ENCODE peak calls at places on chromosomes 13 and 19, in six cellular contexts. E is AG04450; W is fibroblast of lung; A is CD8-positive, alpha-beta T cell; M is thoracic aorta; I is HL-60. S is an unnamed sample.

GRCh38 chr19:58305065-58305931 is at the start of gene ERVK3-1:
- DNase-seq in E (peak), W (peak), A (peak), M (peak), I (peak), S (peak)

GRCh38 chr19:41501854-41502253 is 58.9 kb downstream of the ERICH4 start:
- DNase-seq in E (no peak), W (no peak), A (no peak), M (no peak), I (no peak), S (no peak)

GRCh38 chr13:73772449-73773186 is 361.6 kb downstream of the KLF12 start:
- DNase-seq in E (no peak), W (no peak), A (no peak), M (no peak), I (no peak), S (no peak)

GRCh38 chr19:18800636-18801035 is 9.5 kb upstream of the COMP start:
- DNase-seq in E (no peak), W (no peak), A (no peak), M (no peak), I (no peak), S (no peak)

GRCh38 chr19:16627194-16627927 is 643 bp downstream of the MED26 start:
- DNase-seq in E (no peak), W (no peak), A (no peak), M (no peak), I (no peak), S (peak)

GRCh38 chr13:35699805-35700204 is 223.3 kb upstream of the MAB21L1 start:
- DNase-seq in E (no peak), W (peak), A (no peak), M (no peak), I (no peak), S (no peak)

GRCh38 chr13:46181799-46182490 is at the start of gene LCP1:
- DNase-seq in E (no peak), W (no peak), A (peak), M (no peak), I (peak), S (no peak)

GRCh38 chr19:4987692-4988370 is 18.9 kb downstream of the KDM4B start:
- DNase-seq in E (no peak), W (peak), A (no peak), M (no peak), I (no peak), S (no peak)

GRCh38 chr19:48798937-48799336 is 11.9 kb downstream of the BCAT2 start:
- DNase-seq in E (no peak), W (peak), A (no peak), M (no peak), I (no peak), S (no peak)

GRCh38 chr19:43765109-43765876 is 10.5 kb upstream of the SMG9 start:
- DNase-seq in E (peak), W (peak), A (peak), M (peak), I (peak), S (no peak)

GRCh38 chr19:30024091-30024490 is 82.1 kb downstream of the URI1 start:
- DNase-seq in E (no peak), W (no peak), A (no peak), M (no peak), I (no peak), S (no peak)
- TF ChIP-seq CTCF in E (no peak), W (no peak), A (no peak), M (no peak), I (no peak), S (no peak)

GRCh38 chr19:10332158-10332964 is 968 bp downstream of the RAVER1 start:
- DNase-seq in E (no peak), W (no peak), A (no peak), M (no peak), I (no peak), S (peak)
- TF ChIP-seq CTCF in E (peak), W (no peak), A (no peak), M (no peak), I (no peak), S (no peak)

GRCh38 chr13:75760182-75760981 is 124.3 kb downstream of the LMO7 start:
- DNase-seq in E (no peak), W (peak), A (no peak), M (no peak), I (no peak), S (no peak)
- TF ChIP-seq CTCF in E (peak), W (no peak), A (peak), M (no peak), I (no peak), S (no peak)

GRCh38 chr13:39051157-39051556 is 12.9 kb downstream of the NHLRC3 start:
- DNase-seq in E (no peak), W (peak), A (no peak), M (no peak), I (no peak), S (no peak)
- TF ChIP-seq CTCF in E (peak), W (peak), A (no peak), M (peak), I (peak), S (peak)

GRCh38 chr13:111399776-111400505 is 79.5 kb downstream of the TEX29 start:
- DNase-seq in E (no peak), W (no peak), A (no peak), M (no peak), I (no peak), S (no peak)

GRCh38 chr13:111397202-111397880 is 76.9 kb downstream of the TEX29 start:
- DNase-seq in E (no peak), W (no peak), A (no peak), M (no peak), I (no peak), S (no peak)

GRCh38 chr13:111398196-111398595 is 77.8 kb downstream of the TEX29 start:
- DNase-seq in E (no peak), W (no peak), A (no peak), M (no peak), I (no peak), S (no peak)

GRCh38 chr13:111399334-111399733 is 78.9 kb downstream of the TEX29 start:
- DNase-seq in E (no peak), W (no peak), A (no peak), M (no peak), I (no peak), S (no peak)

GRCh38 chr13:111398715-111399299 is 78.4 kb downstream of the TEX29 start:
- DNase-seq in E (no peak), W (no peak), A (no peak), M (no peak), I (no peak), S (no peak)
- TF ChIP-seq CTCF in E (no peak), W (no peak), A (no peak), M (no peak), I (no peak), S (no peak)

DNA sequence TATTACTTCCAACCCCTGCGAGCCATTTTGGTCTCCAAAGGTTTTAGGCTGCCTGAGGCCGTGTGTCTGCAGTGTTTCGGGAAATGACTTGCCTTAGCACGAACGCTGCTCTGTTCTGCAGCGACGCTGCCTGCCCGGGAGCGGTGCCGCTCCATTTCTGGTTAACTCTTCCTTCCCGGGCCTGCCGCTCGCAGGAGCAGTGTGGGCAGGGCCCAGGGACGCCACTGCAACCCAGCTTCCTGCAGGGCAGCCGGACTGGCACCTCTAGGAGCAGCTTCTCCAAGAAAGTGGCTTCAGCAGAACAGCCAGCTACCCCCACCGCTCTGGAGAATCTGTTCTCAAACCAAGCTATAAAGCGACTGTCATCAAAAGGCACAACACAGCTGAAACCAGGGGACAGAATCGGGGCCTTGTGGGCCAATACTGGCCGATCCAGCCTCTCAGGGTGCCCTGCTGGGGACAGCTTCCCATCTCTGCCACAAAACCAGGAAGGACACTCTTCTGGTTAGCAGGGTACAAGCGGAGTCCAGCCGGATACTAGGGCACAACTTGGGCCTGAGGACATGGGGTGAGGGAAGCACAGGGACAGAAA is 72.2 kb downstream of the KCTD15 start:
- DNase-seq in E (no peak), W (peak), A (no peak), M (no peak), I (no peak), S (peak)
- TF ChIP-seq CTCF in E (no peak), W (peak), A (no peak), M (no peak), I (no peak), S (no peak)

DNA sequence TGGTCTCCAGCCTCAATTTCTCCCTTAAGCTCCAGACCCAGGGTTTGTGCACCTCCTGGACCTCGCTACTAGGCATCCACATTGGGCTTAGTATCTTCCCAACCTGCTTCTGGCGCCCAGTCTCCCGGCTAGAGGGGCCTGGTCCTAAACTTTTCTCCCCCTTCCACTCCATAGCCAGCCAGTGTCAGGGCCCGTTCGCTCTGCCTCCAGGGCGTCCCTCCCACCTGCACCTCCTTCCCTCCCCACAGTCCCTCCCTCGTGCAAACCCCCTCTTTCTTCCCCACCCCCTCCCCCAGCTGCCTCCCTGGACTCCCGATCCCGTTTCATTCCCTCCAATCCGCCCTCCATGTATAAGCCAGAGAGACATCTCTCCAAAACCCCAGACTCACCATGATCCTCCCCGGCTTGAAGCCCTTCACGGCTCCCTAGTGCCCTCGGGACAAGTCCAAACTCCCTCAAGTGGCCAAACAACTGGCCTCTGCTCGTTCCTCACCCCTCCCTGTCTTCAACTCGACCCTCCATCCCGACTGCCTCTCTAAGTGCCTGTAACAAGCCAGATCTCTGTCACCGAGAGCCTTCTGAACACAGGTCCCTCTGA is 1.0 kb upstream of the SAMD4B start:
- DNase-seq in E (no peak), W (peak), A (no peak), M (no peak), I (peak), S (peak)
- TF ChIP-seq CTCF in E (no peak), W (peak), A (no peak), M (no peak), I (no peak), S (no peak)

GRCh38 chr19:51327066-51327985 is 14.6 kb downstream of the VSIG10L start:
- DNase-seq in E (no peak), W (no peak), A (no peak), M (no peak), I (peak), S (peak)
- TF ChIP-seq CTCF in E (no peak), W (no peak), A (no peak), M (no peak), I (no peak), S (no peak)

GRCh38 chr19:54420068-54420382 is 4.8 kb downstream of the TTYH1 start:
- DNase-seq in E (no peak), W (no peak), A (no peak), M (no peak), I (no peak), S (no peak)
- TF ChIP-seq CTCF in E (no peak), W (no peak), A (no peak), M (no peak), I (no peak), S (no peak)

GRCh38 chr19:44845612-44846454 is at the start of gene NECTIN2:
- DNase-seq in E (peak), W (peak), A (peak), M (peak), I (peak), S (peak)
- TF ChIP-seq CTCF in E (peak), W (peak), A (peak), M (peak), I (peak), S (peak)

S was measured in endothelial cell.